ENCODE peak calls at places on chromosomes 11 and 22, in four cellular contexts. One of them, this sample, is unnamed.

GRCh38 chr11:2209370-2209801 is 37.8 kb upstream of the TH start:
- DNase-seq in A549: no peak
- DNase-seq in iPS DF 6.9: no peak
- DNase-seq in AG09309: no peak
- DNase-seq in this sample: no peak

GRCh38 chr11:113113801-113114451 is 152.7 kb downstream of the NCAM1 start:
- DNase-seq in A549: no peak
- DNase-seq in iPS DF 6.9: no peak
- DNase-seq in AG09309: no peak
- DNase-seq in this sample: no peak

GRCh38 chr11:67281552-67282150 is 7.5 kb upstream of the ANKRD13D start:
- DNase-seq in A549: no peak
- DNase-seq in iPS DF 6.9: no peak
- DNase-seq in AG09309: no peak
- DNase-seq in this sample: no peak

GRCh38 chr11:31874631-31875191 is 63.6 kb upstream of the PAX6 start:
- DNase-seq in A549: no peak
- DNase-seq in iPS DF 6.9: no peak
- DNase-seq in AG09309: no peak
- DNase-seq in this sample: no peak

GRCh38 chr11:3036419-3036818 is 20.8 kb downstream of the CARS1 start:
- DNase-seq in A549: no peak
- DNase-seq in iPS DF 6.9: no peak
- DNase-seq in AG09309: no peak
- DNase-seq in this sample: no peak

GRCh38 chr11:36425593-36426206 is 84.4 kb downstream of the TRAF6 start:
- DNase-seq in A549: no peak
- DNase-seq in iPS DF 6.9: no peak
- DNase-seq in AG09309: no peak
- DNase-seq in this sample: no peak

GRCh38 chr11:70159612-70160570 is 43.2 kb upstream of the FADD start:
- DNase-seq in A549: peak
- DNase-seq in iPS DF 6.9: no peak
- DNase-seq in AG09309: peak
- DNase-seq in this sample: peak

GRCh38 chr22:46070722-46071450 is 79.4 kb upstream of the PPARA start:
- DNase-seq in A549: no peak
- DNase-seq in iPS DF 6.9: no peak
- DNase-seq in AG09309: no peak
- DNase-seq in this sample: no peak

GRCh38 chr11:112797072-112797471 is 164.1 kb upstream of the NCAM1 start:
- DNase-seq in A549: no peak
- DNase-seq in iPS DF 6.9: peak
- DNase-seq in AG09309: no peak
- DNase-seq in this sample: peak

GRCh38 chr11:131471976-131472375 is 101.6 kb downstream of the NTM start:
- DNase-seq in A549: no peak
- DNase-seq in iPS DF 6.9: no peak
- DNase-seq in AG09309: no peak
- DNase-seq in this sample: no peak

GRCh38 chr22:37485006-37485713 is 1.0 kb downstream of the MFNG start:
- DNase-seq in A549: no peak
- DNase-seq in iPS DF 6.9: no peak
- DNase-seq in AG09309: no peak
- DNase-seq in this sample: no peak

GRCh38 chr22:30424471-30425326 is 869 bp upstream of the MTFP1 start:
- DNase-seq in A549: no peak
- DNase-seq in iPS DF 6.9: no peak
- DNase-seq in AG09309: no peak
- DNase-seq in this sample: no peak

GRCh38 chr22:35314161-35314942 is 14.7 kb downstream of the TOM1 start:
- DNase-seq in A549: no peak
- DNase-seq in iPS DF 6.9: no peak
- DNase-seq in AG09309: no peak
- DNase-seq in this sample: peak

GRCh38 chr11:34349882-34350281 is 7.9 kb downstream of the ABTB2 start:
- DNase-seq in A549: no peak
- DNase-seq in iPS DF 6.9: no peak
- DNase-seq in AG09309: no peak
- DNase-seq in this sample: no peak

GRCh38 chr11:79220171-79220570 is 220.7 kb downstream of the TENM4 start:
- DNase-seq in A549: no peak
- DNase-seq in iPS DF 6.9: no peak
- DNase-seq in AG09309: no peak
- DNase-seq in this sample: no peak

GRCh38 chr11:2534131-2534956 is 89.5 kb downstream of the KCNQ1 start:
- DNase-seq in A549: no peak
- DNase-seq in iPS DF 6.9: no peak
- DNase-seq in AG09309: no peak
- DNase-seq in this sample: peak

GRCh38 chr11:61567286-61568061 is 13.4 kb downstream of the SYT7 start:
- DNase-seq in A549: peak
- DNase-seq in iPS DF 6.9: peak
- DNase-seq in AG09309: peak
- DNase-seq in this sample: peak

GRCh38 chr11:107157146-107157808 is 139.0 kb upstream of the GUCY1A2 start:
- DNase-seq in A549: no peak
- DNase-seq in iPS DF 6.9: peak
- DNase-seq in AG09309: no peak
- DNase-seq in this sample: no peak

GRCh38 chr22:25666308-25666707 is 75.7 kb upstream of the MYO18B start:
- DNase-seq in A549: no peak
- DNase-seq in iPS DF 6.9: no peak
- DNase-seq in AG09309: no peak
- DNase-seq in this sample: no peak

GRCh38 chr11:35515224-35515623 is 10.2 kb downstream of the PAMR1 start:
- DNase-seq in A549: no peak
- DNase-seq in iPS DF 6.9: no peak
- DNase-seq in AG09309: no peak
- DNase-seq in this sample: peak

GRCh38 chr11:32118025-32118974 is 27.4 kb downstream of the RCN1 start:
- DNase-seq in A549: no peak
- DNase-seq in iPS DF 6.9: no peak
- DNase-seq in AG09309: no peak
- DNase-seq in this sample: peak

GRCh38 chr22:43216738-43217137 is 29.8 kb upstream of the TTLL12 start:
- DNase-seq in A549: no peak
- DNase-seq in iPS DF 6.9: no peak
- DNase-seq in AG09309: no peak
- DNase-seq in this sample: no peak

GRCh38 chr11:14520086-14520901 is at the start of gene PSMA1:
- DNase-seq in A549: peak
- DNase-seq in iPS DF 6.9: peak
- DNase-seq in AG09309: peak
- DNase-seq in this sample: peak

GRCh38 chr11:104570088-104570701 is 328.1 kb downstream of the CASP12 start:
- DNase-seq in A549: no peak
- DNase-seq in iPS DF 6.9: no peak
- DNase-seq in AG09309: no peak
- DNase-seq in this sample: peak

GRCh38 chr11:130391692-130392091 is 36.7 kb downstream of the ADAMTS8 start:
- DNase-seq in A549: no peak
- DNase-seq in iPS DF 6.9: no peak
- DNase-seq in AG09309: no peak
- DNase-seq in this sample: peak

GRCh38 chr22:38347944-38348750 is 30.9 kb upstream of the CSNK1E start:
- DNase-seq in A549: no peak
- DNase-seq in iPS DF 6.9: no peak
- DNase-seq in AG09309: no peak
- DNase-seq in this sample: peak

GRCh38 chr11:57727185-57727584 is 14.1 kb upstream of the SELENOH start:
- DNase-seq in A549: no peak
- DNase-seq in iPS DF 6.9: no peak
- DNase-seq in AG09309: no peak
- DNase-seq in this sample: no peak

GRCh38 chr11:119567667-119568582 is 145.0 kb upstream of the THY1 start:
- DNase-seq in A549: no peak
- DNase-seq in iPS DF 6.9: no peak
- DNase-seq in AG09309: peak
- DNase-seq in this sample: peak

GRCh38 chr11:122981388-122982264 is at the start of gene BSX:
- DNase-seq in A549: no peak
- DNase-seq in iPS DF 6.9: peak
- DNase-seq in AG09309: no peak
- DNase-seq in this sample: peak

DNA sequence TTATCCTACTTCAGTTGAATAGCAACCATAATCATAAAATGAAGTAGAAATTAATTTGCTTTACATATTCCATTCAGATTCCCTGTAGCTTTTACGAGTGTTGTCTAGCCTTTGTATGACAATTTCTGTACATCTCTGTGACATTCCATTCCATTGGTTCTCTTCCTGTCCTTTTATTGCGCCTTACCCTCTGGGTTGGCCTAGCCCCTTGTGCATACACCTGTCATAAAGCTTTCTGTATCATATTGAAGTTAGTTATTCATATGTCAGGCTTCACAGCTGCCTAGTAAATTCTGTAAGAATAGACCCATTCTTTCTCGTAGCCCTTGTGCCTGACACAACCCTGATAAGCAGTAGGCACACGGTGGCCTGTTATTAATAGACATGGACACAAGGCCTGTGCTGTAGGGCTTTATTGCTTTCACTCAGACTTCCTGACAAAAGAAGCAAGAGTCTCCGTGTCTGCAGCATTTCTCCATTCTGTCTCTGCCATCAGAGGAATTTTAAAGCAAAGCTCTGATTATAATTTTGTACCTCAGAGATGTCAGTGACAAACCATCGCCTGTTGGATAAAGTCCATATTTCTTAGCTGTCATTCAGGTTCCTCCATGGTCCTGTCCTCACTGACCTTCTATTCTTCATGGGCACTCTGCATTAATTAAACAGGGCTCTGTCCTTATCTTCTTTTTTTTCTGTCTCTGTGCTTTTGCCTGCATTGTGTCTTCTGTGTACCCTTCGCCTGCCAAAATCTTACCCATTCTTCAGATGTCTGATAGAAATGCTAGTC is 49.4 kb downstream of the BID start:
- DNase-seq in A549: no peak
- DNase-seq in iPS DF 6.9: no peak
- DNase-seq in AG09309: no peak
- DNase-seq in this sample: no peak
- H3K4me3 ChIP-seq in A549: no peak
- H3K4me3 ChIP-seq in iPS DF 6.9: no peak
- H3K4me3 ChIP-seq in AG09309: no peak
- H3K4me3 ChIP-seq in this sample: no peak

GRCh38 chr11:839280-839623 is 3.1 kb downstream of the POLR2L start:
- DNase-seq in A549: no peak
- DNase-seq in iPS DF 6.9: no peak
- DNase-seq in AG09309: no peak
- DNase-seq in this sample: no peak

GRCh38 chr11:838441-839279 is 3.7 kb downstream of the POLR2L start:
- DNase-seq in A549: peak
- DNase-seq in iPS DF 6.9: no peak
- DNase-seq in AG09309: no peak
- DNase-seq in this sample: no peak

GRCh38 chr11:841981-842369 is 354 bp downstream of the POLR2L start:
- DNase-seq in A549: no peak
- DNase-seq in iPS DF 6.9: no peak
- DNase-seq in AG09309: no peak
- DNase-seq in this sample: no peak

GRCh38 chr11:837990-838307 is 4.4 kb downstream of the POLR2L start:
- DNase-seq in A549: no peak
- DNase-seq in iPS DF 6.9: no peak
- DNase-seq in AG09309: no peak
- DNase-seq in this sample: no peak

DNA sequence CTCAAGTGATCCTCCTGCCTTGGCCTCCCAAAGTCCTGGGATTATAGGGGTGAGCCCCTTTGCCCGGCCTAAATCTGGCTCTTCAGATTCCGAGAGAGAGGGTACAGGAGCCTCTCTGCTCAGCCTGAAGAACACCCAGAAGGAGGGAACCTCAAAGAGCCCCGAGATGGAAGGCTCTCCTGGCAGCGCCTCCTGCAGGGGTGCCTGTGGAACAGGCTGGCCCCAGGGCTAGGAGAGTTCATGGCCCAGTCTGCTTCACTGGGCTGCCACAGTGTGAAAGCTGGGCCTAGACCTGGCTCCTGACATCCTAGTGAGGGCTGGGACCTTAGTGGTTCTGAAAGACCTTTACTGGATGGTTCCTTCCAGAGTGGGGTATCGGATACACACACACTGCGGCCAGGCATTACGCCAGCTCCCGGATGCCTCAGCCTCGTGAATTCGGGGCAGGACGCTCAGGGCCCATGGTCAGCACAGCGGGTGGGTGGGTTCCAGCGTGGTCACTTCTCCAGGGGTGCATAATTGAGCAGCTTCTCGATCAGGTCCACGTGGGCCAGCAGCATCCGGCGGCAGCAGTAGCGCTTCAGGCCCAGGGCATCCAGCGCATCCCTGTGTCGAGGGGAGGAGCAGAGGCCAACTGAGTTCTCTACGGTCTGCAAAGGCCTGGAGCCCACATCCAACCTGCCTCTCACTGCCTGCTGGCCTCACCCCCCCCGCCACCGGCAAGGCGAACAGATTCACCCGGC is 2.3 kb downstream of the POLR2L start:
- DNase-seq in A549: no peak
- DNase-seq in iPS DF 6.9: no peak
- DNase-seq in AG09309: no peak
- DNase-seq in this sample: no peak
- H3K4me3 ChIP-seq in A549: peak
- H3K4me3 ChIP-seq in iPS DF 6.9: no peak
- H3K4me3 ChIP-seq in AG09309: peak
- H3K4me3 ChIP-seq in this sample: no peak

GRCh38 chr11:16969010-16970004 is 44.9 kb downstream of the PLEKHA7 start:
- DNase-seq in A549: no peak
- DNase-seq in iPS DF 6.9: no peak
- DNase-seq in AG09309: no peak
- DNase-seq in this sample: no peak
- H3K4me3 ChIP-seq in A549: no peak
- H3K4me3 ChIP-seq in iPS DF 6.9: no peak
- H3K4me3 ChIP-seq in AG09309: no peak
- H3K4me3 ChIP-seq in this sample: no peak

GRCh38 chr11:126840975-126841374 is 159.6 kb downstream of the KIRREL3 start:
- DNase-seq in A549: no peak
- DNase-seq in iPS DF 6.9: no peak
- DNase-seq in AG09309: no peak
- DNase-seq in this sample: no peak

GRCh38 chr11:126838779-126839178 is 161.8 kb downstream of the KIRREL3 start:
- DNase-seq in A549: no peak
- DNase-seq in iPS DF 6.9: no peak
- DNase-seq in AG09309: no peak
- DNase-seq in this sample: no peak

GRCh38 chr11:126842038-126842437 is 158.5 kb downstream of the KIRREL3 start:
- DNase-seq in A549: no peak
- DNase-seq in iPS DF 6.9: no peak
- DNase-seq in AG09309: no peak
- DNase-seq in this sample: no peak

GRCh38 chr11:126839496-126839895 is 161.1 kb downstream of the KIRREL3 start:
- DNase-seq in A549: no peak
- DNase-seq in iPS DF 6.9: no peak
- DNase-seq in AG09309: no peak
- DNase-seq in this sample: no peak

GRCh38 chr11:126840201-126840886 is 160.2 kb downstream of the KIRREL3 start:
- DNase-seq in A549: no peak
- DNase-seq in iPS DF 6.9: no peak
- DNase-seq in AG09309: peak
- DNase-seq in this sample: no peak
- H3K4me3 ChIP-seq in A549: no peak
- H3K4me3 ChIP-seq in iPS DF 6.9: no peak
- H3K4me3 ChIP-seq in AG09309: no peak
- H3K4me3 ChIP-seq in this sample: no peak